ENCODE peak calls at places on chromosomes 5 and 9, in five cellular contexts. S is GM12892, A is left colon, P is kidney, J is RKO. E is an unnamed sample.

GRCh38 chr9:114348906-114349482 is 19.3 kb downstream of the ORM2 start:
- DNase-seq in J (peak; percentile 99), S (peak; percentile 68), A (peak; percentile 67), P (peak; percentile 95), E (peak; percentile 52)

GRCh38 chr5:25963251-25964008 is 1075.0 kb downstream of the CDH9 start:
- DNase-seq in J (no peak), A (no peak), P (no peak), S (no peak), E (no peak)

GRCh38 chr5:93006915-93007314 is 574.1 kb downstream of the NR2F1-AS1 start:
- DNase-seq in A (no peak), S (no peak), J (peak; percentile 3), P (no peak), E (no peak)

GRCh38 chr5:87359106-87359505 is 53.6 kb downstream of the CCNH start:
- DNase-seq in S (no peak), A (no peak), J (no peak), P (no peak), E (no peak)

GRCh38 chr5:96219580-96220281 is 213.3 kb downstream of the PCSK1 start:
- DNase-seq in S (no peak), A (no peak), P (no peak), J (peak; percentile 66), E (no peak)

GRCh38 chr5:180333661-180334060 is 19.5 kb downstream of the GFPT2 start:
- DNase-seq in P (peak; percentile 33), J (peak; percentile 68), S (no peak), A (no peak), E (no peak)

GRCh38 chr5:84437673-84438315 is 53.1 kb upstream of the EDIL3 start:
- DNase-seq in J (peak; percentile 64), A (no peak), S (no peak), P (no peak), E (no peak)

GRCh38 chr5:143041461-143041860 is 271.3 kb downstream of the ARHGAP26 start:
- DNase-seq in S (no peak), A (no peak), J (no peak), P (no peak), E (no peak)

GRCh38 chr9:105608685-105609598 is 51.0 kb downstream of the FKTN start:
- DNase-seq in S (no peak), A (no peak), P (no peak), J (peak; percentile 83), E (no peak)

GRCh38 chr5:6452622-6453504 is 4.2 kb downstream of the UBE2QL1 start:
- DNase-seq in J (no peak), P (no peak), A (no peak), S (no peak), E (no peak)

GRCh38 chr5:172180936-172181335 is 7.1 kb downstream of the STK10 start:
- DNase-seq in P (peak; percentile 38), J (no peak), A (no peak), S (no peak), E (peak; percentile 51)

GRCh38 chr5:162274684-162275083 is 207.1 kb downstream of the GABRG2 start:
- DNase-seq in P (no peak), J (no peak), S (no peak), A (no peak), E (no peak)

GRCh38 chr5:140317859-140318258 is 15.0 kb upstream of the PFDN1 start:
- DNase-seq in P (no peak), S (no peak), J (peak; percentile 62), A (no peak), E (no peak)

GRCh38 chr9:117029341-117029740 is 342.2 kb downstream of the TRIM32 start:
- DNase-seq in S (no peak), J (no peak), P (no peak), A (no peak), E (no peak)

GRCh38 chr9:83247732-83248131 is 184.8 kb upstream of the RASEF start:
- DNase-seq in S (no peak), A (no peak), P (no peak), J (no peak), E (no peak)

GRCh38 chr5:1414311-1415058 is 30.8 kb downstream of the SLC6A3 start:
- DNase-seq in P (peak; percentile 78), S (no peak), A (no peak), J (no peak), E (no peak)

GRCh38 chr5:74624501-74624900 is 16.0 kb downstream of the ENC1 start:
- DNase-seq in J (no peak), S (no peak), A (no peak), P (peak; percentile 75), E (no peak)